ENCODE peak calls at places on chromosome 11, in five cellular contexts. G, H, O, M and F are unnamed samples.

GRCh38 chr11:76524919-76525318 is 80.1 kb downstream of the EMSY start:
- DNase-seq in G (no peak), M (peak; percentile 42), H (no peak), O (no peak), F (no peak)

GRCh38 chr11:109696191-109696897 is 274.4 kb downstream of the C11orf87 start:
- DNase-seq in M (no peak), O (no peak), H (no peak), G (no peak), F (no peak)

GRCh38 chr11:67438121-67438902 is 830 bp upstream of the PTPRCAP start:
- DNase-seq in G (no peak), H (no peak), O (no peak), M (no peak), F (peak; percentile 70)

GRCh38 chr11:61154528-61154927 is 6.7 kb downstream of the VPS37C start:
- DNase-seq in O (no peak), H (no peak), G (no peak), M (no peak), F (no peak)

GRCh38 chr11:94304559-94304958 is at the start of gene IZUMO1R:
- DNase-seq in O (no peak), H (no peak), M (no peak), G (no peak), F (no peak)

GRCh38 chr11:131932584-131933360 is 562.4 kb downstream of the NTM start:
- DNase-seq in G (no peak), O (no peak), H (no peak), M (no peak), F (no peak)

GRCh38 chr11:134027671-134028070 is 41.2 kb upstream of the JAM3 start:
- DNase-seq in H (no peak), O (no peak), M (no peak), G (no peak), F (no peak)

GRCh38 chr11:13923716-13924650 is 38.5 kb upstream of the SPON1 start:
- DNase-seq in G (no peak), H (peak; percentile 2), O (no peak), M (no peak), F (no peak)

GRCh38 chr11:113201055-113201818 is 113.1 kb upstream of the TTC12 start:
- DNase-seq in G (peak; percentile 72), H (no peak), M (no peak), O (no peak), F (no peak)

GRCh38 chr11:1569251-1569780 is 2.8 kb downstream of the DUSP8 start:
- DNase-seq in H (no peak), M (no peak), O (no peak), G (no peak), F (no peak)

GRCh38 chr11:83871013-83871412 is 584.8 kb upstream of the CCDC90B start:
- DNase-seq in H (no peak), M (peak; percentile 7), G (no peak), O (no peak), F (no peak)

GRCh38 chr11:113991170-113991569 is 16.3 kb downstream of the HTR3A start:
- DNase-seq in H (no peak), O (peak; percentile 35), G (no peak), M (peak; percentile 6), F (no peak)

GRCh38 chr11:121318848-121319834 is 26.6 kb downstream of the SC5D start:
- DNase-seq in G (peak; percentile 68), O (peak; percentile 21), H (no peak), M (peak; percentile 30), F (peak; percentile 64)

GRCh38 chr11:41720761-41721160 is 261.3 kb upstream of the LRRC4C start:
- DNase-seq in H (no peak), M (no peak), O (no peak), G (no peak), F (no peak)

GRCh38 chr11:50077526-50077925 is 44.9 kb downstream of the OR4C45 start:
- DNase-seq in O (no peak), H (no peak), G (no peak), M (no peak), F (no peak)

GRCh38 chr11:125358254-125358840 is 137.7 kb downstream of the FEZ1 start:
- DNase-seq in O (no peak), H (no peak), M (no peak), G (no peak), F (no peak)

GRCh38 chr11:62921573-62922188 is 518 bp upstream of the CHRM1 start:
- DNase-seq in O (no peak), M (no peak), G (peak; percentile 62), H (no peak), F (no peak)

GRCh38 chr11:112113539-112114457 is 27.1 kb downstream of the SDHD start:
- DNase-seq in H (no peak), M (peak; percentile 54), O (peak; percentile 53), G (peak; percentile 64), F (peak; percentile 30)

GRCh38 chr11:93939084-93939780 is 81.9 kb upstream of the HEPHL1 start:
- DNase-seq in M (no peak), O (no peak), G (no peak), H (no peak), F (no peak)

GRCh38 chr11:123628936-123629683 is 25.3 kb downstream of the SCN3B start:
- DNase-seq in O (no peak), H (no peak), M (no peak), G (peak; percentile 74), F (no peak)
- TF ChIP-seq REST in O (no peak), H (no peak), M (no peak), G (peak; percentile 86), F (no peak)

GRCh38 chr11:23991140-23991539 is 505.7 kb upstream of the LUZP2 start:
- DNase-seq in G (no peak), M (no peak), O (no peak), H (no peak), F (no peak)

GRCh38 chr11:23995891-23996290 is 501.0 kb upstream of the LUZP2 start:
- DNase-seq in O (no peak), M (no peak), H (no peak), G (no peak), F (no peak)

GRCh38 chr11:23988381-23989006 is 508.4 kb upstream of the LUZP2 start:
- DNase-seq in M (peak; percentile 41), O (no peak), G (no peak), H (no peak), F (no peak)

GRCh38 chr11:23990346-23990745 is 506.5 kb upstream of the LUZP2 start:
- DNase-seq in H (no peak), M (no peak), G (no peak), O (no peak), F (no peak)
- TF ChIP-seq POLR2AphosphoS5 in H (no peak), M (no peak), G (no peak), O (no peak), F (no peak)

GRCh38 chr11:85749884-85750283 is 61.1 kb downstream of the SYTL2 start:
- DNase-seq in G (no peak), H (no peak), O (no peak), M (no peak), F (no peak)

GRCh38 chr11:85749287-85749834 is 61.6 kb downstream of the SYTL2 start:
- DNase-seq in M (no peak), H (no peak), O (no peak), G (no peak), F (peak; percentile 19)

GRCh38 chr11:85748455-85748891 is 62.5 kb downstream of the SYTL2 start:
- DNase-seq in O (no peak), H (no peak), M (no peak), G (no peak), F (no peak)

GRCh38 chr11:85745626-85746025 is 59.6 kb upstream of the CCDC89 start:
- DNase-seq in M (no peak), H (no peak), G (no peak), O (no peak), F (no peak)

GRCh38 chr11:85746640-85747039 is 60.6 kb upstream of the CCDC89 start:
- DNase-seq in M (no peak), H (no peak), O (no peak), G (no peak), F (peak; percentile 49)
- TF ChIP-seq GABPA in M (no peak), H (no peak), O (no peak), G (no peak), F (no peak)

DNA sequence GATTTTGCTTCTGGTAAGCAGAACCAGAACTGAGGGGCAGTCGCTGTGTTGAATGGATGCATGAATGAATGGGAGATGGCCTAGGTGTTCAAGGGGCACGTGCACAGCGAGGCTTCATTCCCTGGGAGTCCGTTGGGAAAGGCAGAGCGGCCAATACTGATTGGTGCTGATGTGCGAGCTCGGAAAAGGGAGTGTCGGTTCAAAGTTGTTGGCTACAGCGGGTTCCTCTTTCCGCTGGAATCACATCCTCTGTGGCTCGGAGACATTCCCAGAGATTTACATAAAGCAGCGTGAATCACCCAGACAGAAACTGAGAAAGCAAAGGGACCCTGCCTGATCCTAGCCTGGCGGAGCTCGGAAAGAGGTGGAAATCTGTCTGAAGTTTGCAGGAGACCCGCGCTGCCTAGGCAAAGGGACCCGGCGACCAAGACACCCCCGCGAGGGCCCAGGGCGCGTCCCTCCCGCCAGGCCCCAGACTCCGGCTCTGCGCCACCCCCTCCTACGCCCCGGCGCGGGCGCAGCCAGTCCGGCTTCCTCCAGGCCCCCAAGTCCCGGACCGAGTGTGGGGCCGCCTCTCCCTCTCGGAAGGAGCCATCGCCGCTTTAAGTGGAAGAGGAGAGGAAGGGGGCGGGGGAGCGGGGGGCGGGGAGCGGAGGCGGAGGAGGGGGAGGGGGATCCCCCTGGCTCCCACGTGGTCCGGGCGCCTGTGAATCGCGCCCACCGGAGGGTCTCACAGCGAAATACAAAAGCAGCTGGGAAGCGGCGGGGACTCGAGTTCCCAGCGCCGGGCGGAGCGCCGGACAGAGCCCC is at the start of gene FJX1:
- DNase-seq in H (no peak), O (peak; percentile 78), M (peak; percentile 17), G (peak; percentile 96), F (peak; percentile 13)
- TF ChIP-seq REST in H (no peak), O (no peak), M (no peak), G (no peak), F (no peak)

GRCh38 chr11:64687204-64687603 is 35.8 kb downstream of the NRXN2 start:
- DNase-seq in G (no peak), H (no peak), O (no peak), M (no peak), F (no peak)

GRCh38 chr11:64690235-64690634 is 32.8 kb downstream of the NRXN2 start:
- DNase-seq in M (no peak), H (no peak), G (no peak), O (no peak), F (no peak)

GRCh38 chr11:64686466-64687175 is 36.4 kb downstream of the NRXN2 start:
- DNase-seq in O (no peak), G (no peak), H (no peak), M (no peak), F (no peak)

GRCh38 chr11:64687641-64688533 is 35.1 kb downstream of the NRXN2 start:
- DNase-seq in G (no peak), M (no peak), O (no peak), H (no peak), F (no peak)

GRCh38 chr11:64688534-64688982 is 34.4 kb downstream of the NRXN2 start:
- DNase-seq in O (peak; percentile 88), M (peak; percentile 73), H (peak; percentile 46), G (peak; percentile 90), F (peak; percentile 91)
- TF ChIP-seq POLR2AphosphoS5 in O (no peak), M (no peak), H (no peak), G (no peak), F (no peak)

DNA sequence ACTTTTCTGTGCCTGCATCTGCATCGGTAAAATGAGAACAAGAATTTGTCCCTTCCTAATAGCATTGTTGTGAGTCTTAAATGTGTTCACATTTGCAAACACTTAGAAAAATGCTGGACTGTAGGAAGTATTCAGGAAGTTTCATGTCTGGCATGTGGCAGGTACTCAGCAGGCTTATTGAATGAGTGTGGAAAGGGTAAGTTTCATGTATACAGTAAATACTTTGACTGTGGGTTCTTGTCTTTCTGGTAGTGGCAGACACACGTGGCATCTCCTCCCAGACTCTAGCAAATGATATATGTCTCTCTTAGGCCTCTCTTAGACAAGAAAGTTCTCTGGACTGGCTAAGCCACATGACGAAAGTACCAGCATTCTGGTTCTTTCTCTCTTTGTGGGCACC is 179.2 kb downstream of the C11orf91 start:
- DNase-seq in O (no peak), M (no peak), G (no peak), H (no peak), F (no peak)
- TF ChIP-seq GABPA in O (no peak), M (no peak), G (no peak), H (no peak), F (no peak)